ENCODE peak calls at places on chromosomes 4 and X, in seven cellular contexts. D is OCI-LY7; A is GM18507; O is dermis microvascular lymphatic vessel endothelial cell; R is hypothalamus; X is stimulated activated CD8-positive, alpha-beta memory T cell treated with anti-CD3 and anti-CD28 coated beads, Interleukin-4, amount 100 ng/mL, for 1 hour; U is endothelial cell. S is an unnamed sample.

GRCh38 chrX:24081661-24082154 is 27.0 kb downstream of the EIF2S3 start:
- DNase-seq in U (peak), R (no peak), A (no peak), D (peak), X (peak), O (peak), S (peak)

GRCh38 chr4:185096032-185096653 is 46.9 kb upstream of the SLC25A4 start:
- DNase-seq in U (peak), R (no peak), O (peak), D (peak), A (peak), X (no peak), S (no peak)

GRCh38 chr4:138053601-138054322 is 188.4 kb downstream of the SLC7A11 start:
- DNase-seq in U (no peak), O (peak), D (no peak), R (no peak), X (no peak), A (no peak), S (no peak)

GRCh38 chr4:15729910-15730533 is 27.2 kb downstream of the BST1 start:
- DNase-seq in D (peak), X (no peak), R (no peak), A (peak), U (no peak), O (peak), S (no peak)

GRCh38 chr4:27066591-27066990 is 205.9 kb downstream of the STIM2 start:
- DNase-seq in O (no peak), X (no peak), A (no peak), D (no peak), R (no peak), U (no peak), S (peak)

GRCh38 chrX:109344666-109345065 is 137.2 kb downstream of the GUCY2F start:
- DNase-seq in D (no peak), U (no peak), R (no peak), O (no peak), A (no peak), X (no peak), S (no peak)

GRCh38 chr4:87058272-87059073 is 123.7 kb downstream of the AFF1 start:
- DNase-seq in U (peak), D (no peak), A (no peak), X (no peak), O (no peak), R (no peak), S (no peak)

GRCh38 chr4:70914631-70915030 is 12.5 kb downstream of the MOB1B start:
- DNase-seq in D (no peak), R (no peak), U (no peak), X (no peak), A (no peak), O (no peak), S (no peak)

GRCh38 chrX:153443476-153444332 is 2.2 kb downstream of the TREX2 start:
- DNase-seq in R (no peak), U (no peak), D (no peak), X (no peak), A (no peak), O (no peak), S (no peak)

GRCh38 chr4:26261400-26261799 is 59.4 kb upstream of the RBPJ start:
- DNase-seq in R (no peak), U (no peak), D (no peak), X (no peak), O (no peak), A (no peak), S (no peak)

GRCh38 chr4:34198966-34199365 is 2045.3 kb downstream of the ARAP2 start:
- DNase-seq in U (no peak), R (no peak), O (no peak), D (no peak), A (no peak), X (no peak), S (no peak)